ENCODE peak calls at places on chromosomes 5 and 9, in five cellular contexts. V, Z, G, A and M are unnamed samples. For H3K27me3, the result is how much of the 10 kb centered on the place peaks cover.

GRCh38 chr5:96816430-96816939 is 8.7 kb upstream of the ERAP1 start:
- DNase-seq in V (peak), Z (no peak), G (no peak), A (peak), M (peak)

GRCh38 chr9:136997355-136997754 is 987 bp upstream of the CLIC3 start:
- DNase-seq in G (no peak), A (no peak), V (no peak), Z (no peak), M (no peak)

GRCh38 chr9:94925751-94926456 is 199.4 kb downstream of the AOPEP start:
- DNase-seq in G (no peak), Z (no peak), V (no peak), A (no peak), M (no peak)

GRCh38 chr9:127214421-127215265 is 49.9 kb upstream of the GARNL3 start:
- DNase-seq in G (peak), A (peak), Z (peak), V (peak), M (peak)

GRCh38 chr5:140298183-140298601 is 4.7 kb downstream of the PFDN1 start:
- DNase-seq in G (no peak), A (peak), Z (no peak), V (no peak), M (no peak)

GRCh38 chr5:178206166-178207101 is 2.1 kb downstream of the HNRNPAB start:
- DNase-seq in Z (no peak), V (no peak), G (no peak), A (no peak), M (no peak)

GRCh38 chr9:119611564-119611963 is 242.3 kb upstream of the BRINP1 start:
- DNase-seq in A (no peak), G (no peak), V (no peak), Z (no peak), M (no peak)

GRCh38 chr5:151223447-151224264 is at the start of gene CCDC69:
- DNase-seq in G (peak), A (peak), V (peak), Z (peak), M (peak)

GRCh38 chr5:74303575-74303974 is 337.0 kb downstream of the ENC1 start:
- DNase-seq in A (no peak), G (no peak), Z (no peak), V (no peak), M (no peak)

GRCh38 chr5:67267522-67268232 is 71.1 kb upstream of the CD180 start:
- DNase-seq in G (no peak), V (no peak), A (no peak), Z (peak), M (peak)

GRCh38 chr9:94142353-94142752 is 58.1 kb downstream of the PTPDC1 start:
- DNase-seq in V (no peak), Z (no peak), G (no peak), A (no peak), M (no peak)

GRCh38 chr5:67299317-67299716 is 102.7 kb upstream of the CD180 start:
- DNase-seq in G (no peak), A (no peak), V (no peak), Z (no peak), M (no peak)

GRCh38 chr5:180830253-180831138 is 27.9 kb upstream of the MGAT1 start:
- DNase-seq in A (peak), Z (peak), V (no peak), G (no peak), M (peak)

GRCh38 chr9:69175488-69175872 is 1.4 kb downstream of the TJP2 start:
- DNase-seq in V (peak), A (no peak), Z (no peak), G (no peak), M (no peak)

GRCh38 chr9:69173497-69173890 is 583 bp upstream of the TJP2 start:
- DNase-seq in G (no peak), Z (no peak), A (peak), V (no peak), M (no peak)

GRCh38 chr9:69176446-69177135 is 2.5 kb downstream of the TJP2 start:
- DNase-seq in G (no peak), Z (no peak), A (no peak), V (no peak), M (peak)

GRCh38 chr9:69173891-69174644 is at the start of gene TJP2:
- DNase-seq in Z (peak), G (no peak), V (peak), A (peak), M (peak)

GRCh38 chr9:69174645-69175487 is 789 bp downstream of the TJP2 start:
- DNase-seq in G (no peak), A (peak), V (peak), Z (peak), M (peak)
- TF ChIP-seq POLR2AphosphoS5 in G (no peak), A (no peak), V (no peak), Z (peak), M (no peak)

DNA sequence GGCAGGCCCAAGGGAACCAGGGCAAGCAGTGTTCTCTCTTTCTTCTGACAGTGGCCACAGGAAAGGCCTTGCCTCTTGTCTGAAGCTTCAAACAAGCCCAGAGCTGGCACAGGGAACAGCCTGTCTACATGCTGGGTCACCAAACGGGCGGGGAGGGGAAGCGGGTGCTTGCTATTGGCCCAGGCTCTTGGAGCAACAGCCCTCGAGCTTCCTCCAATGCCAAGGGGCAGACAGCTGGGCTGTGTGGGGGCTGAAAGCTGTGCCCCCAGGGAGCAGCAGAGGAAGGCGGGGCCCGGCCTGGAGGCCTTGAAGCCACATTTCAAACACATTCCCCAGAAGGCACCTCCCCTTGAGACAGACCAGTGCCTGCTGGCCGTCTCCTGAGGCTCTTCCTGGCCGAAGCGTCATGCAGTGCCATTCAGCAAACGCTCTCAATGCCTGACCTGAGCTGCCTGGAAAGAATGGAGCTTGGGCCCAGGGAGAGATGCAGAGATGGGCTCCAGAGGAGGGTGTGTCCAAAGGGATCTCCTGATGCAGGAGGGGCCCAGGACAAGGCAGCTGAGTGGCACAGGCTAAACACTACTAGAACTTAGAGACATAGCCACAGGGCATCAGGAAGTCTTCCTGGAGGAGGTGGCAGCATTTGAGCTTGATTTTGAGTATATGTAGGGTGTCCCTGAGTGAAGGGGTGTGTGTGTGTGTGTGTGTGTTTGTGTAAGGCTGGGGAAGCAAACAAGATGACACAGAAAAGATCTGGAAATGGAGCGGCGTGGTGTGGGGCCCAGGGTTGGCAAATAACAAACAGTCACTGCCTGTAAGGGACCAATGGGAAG is 2.5 kb downstream of the FIBCD1 start:
- DNase-seq in A (peak), G (no peak), Z (no peak), V (peak), M (peak)
- H3K27me3 ChIP-seq in A (under half), G (under half), Z (under half), V (under half), M (half or more)

DNA sequence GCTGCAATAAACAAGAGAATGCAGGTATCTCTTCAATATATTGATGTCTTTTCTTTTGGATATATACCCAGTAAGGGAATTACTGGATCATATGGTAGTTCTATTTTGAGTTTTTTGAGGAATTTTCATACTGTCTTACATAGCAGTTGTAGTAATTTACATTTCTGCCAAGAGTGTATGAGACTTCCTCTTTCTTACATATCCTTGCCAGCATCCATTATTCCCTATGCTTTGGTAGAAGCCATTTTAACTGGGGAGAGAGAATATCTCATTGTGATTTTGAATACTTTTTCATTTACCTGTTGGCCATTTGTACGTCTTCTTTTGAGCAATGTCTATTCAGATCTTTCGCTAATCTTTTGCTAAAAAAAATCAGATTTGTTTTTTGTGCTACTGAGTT is 157.0 kb downstream of the DCP2 start:
- DNase-seq in Z (no peak), A (no peak), V (no peak), G (no peak), M (no peak)
- TF ChIP-seq POLR2AphosphoS5 in Z (no peak), A (no peak), V (no peak), G (no peak), M (no peak)

GRCh38 chr5:981466-981865 is 27.1 kb upstream of the NKD2 start:
- DNase-seq in G (no peak), Z (no peak), V (no peak), A (peak), M (no peak)

GRCh38 chr5:979100-979817 is 29.3 kb upstream of the NKD2 start:
- DNase-seq in Z (no peak), G (no peak), V (no peak), A (no peak), M (no peak)

GRCh38 chr5:982377-983237 is 26.0 kb upstream of the NKD2 start:
- DNase-seq in Z (peak), G (no peak), V (no peak), A (peak), M (no peak)

GRCh38 chr5:980001-980588 is 28.5 kb upstream of the NKD2 start:
- DNase-seq in V (no peak), G (no peak), Z (peak), A (no peak), M (no peak)

GRCh38 chr5:980941-981340 is 27.7 kb upstream of the NKD2 start:
- DNase-seq in G (no peak), Z (no peak), A (no peak), V (no peak), M (no peak)
- H3K27me3 ChIP-seq in G (under half), Z (under half), A (under half), V (under half), M (under half)

GRCh38 chr9:86406366-86406765 is 52.2 kb upstream of the TUT7 start:
- DNase-seq in A (no peak), G (no peak), V (no peak), Z (no peak), M (no peak)
- TF ChIP-seq POLR2AphosphoS5 in A (no peak), G (no peak), V (no peak), Z (no peak), M (no peak)

DNA sequence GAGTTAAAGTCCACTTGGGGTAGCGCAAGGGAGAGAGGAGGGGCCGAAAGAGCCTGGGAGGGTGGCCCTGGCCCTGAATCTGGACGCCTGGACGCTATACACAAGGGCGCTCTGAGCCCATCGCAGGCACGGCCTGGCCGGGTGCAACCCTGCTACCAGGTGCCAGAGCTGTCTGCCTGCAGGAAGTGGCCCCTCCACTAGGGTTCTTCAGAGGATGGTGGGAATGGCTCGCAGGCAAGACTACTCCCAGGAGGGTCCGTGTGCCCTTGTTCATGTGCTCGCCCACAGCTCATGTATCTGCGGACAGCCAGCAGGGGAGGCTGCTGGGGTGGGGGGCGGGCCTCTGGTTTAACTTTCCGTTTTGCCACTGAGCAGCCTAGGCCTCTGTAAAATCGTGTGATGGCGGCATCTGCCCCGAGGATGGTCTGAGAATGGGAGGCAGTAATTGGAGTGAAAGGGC is 1.4 kb upstream of the NKD2 start:
- DNase-seq in Z (no peak), A (peak), G (no peak), V (no peak), M (peak)
- H3K27me3 ChIP-seq in Z (half or more), A (half or more), G (under half), V (half or more), M (half or more)

GRCh38 chr5:5979362-5979760 is 399.0 kb downstream of the MED10 start:
- DNase-seq in G (no peak), A (peak), V (no peak), Z (no peak), M (no peak)

GRCh38 chr5:5981562-5981961 is 396.8 kb downstream of the MED10 start:
- DNase-seq in V (no peak), Z (no peak), A (no peak), G (no peak), M (no peak)

GRCh38 chr5:5978501-5979361 is 399.6 kb downstream of the MED10 start:
- DNase-seq in G (no peak), Z (no peak), V (no peak), A (no peak), M (no peak)

GRCh38 chr5:5980601-5981000 is 397.7 kb downstream of the MED10 start:
- DNase-seq in Z (no peak), G (no peak), A (peak), V (no peak), M (no peak)

GRCh38 chr5:5979761-5980570 is 398.4 kb downstream of the MED10 start:
- DNase-seq in A (no peak), V (no peak), G (no peak), Z (no peak), M (no peak)
- TF ChIP-seq POLR2AphosphoS5 in A (no peak), V (no peak), G (no peak), Z (no peak), M (no peak)